ENCODE peak calls at places on chromosomes 7 and 10, in five cellular contexts. C is Peyer's patch, W is progenitor cell of endocrine pancreas, A is neural crest cell, E is HFFc6. H is an unnamed sample.

GRCh38 chr10:59000162-59000825 is 176.1 kb upstream of the PHYHIPL start:
- DNase-seq in C (no peak), W (no peak), A (no peak), E (no peak), H (no peak)

GRCh38 chr10:103766751-103767509 is 88.4 kb downstream of the SH3PXD2A start:
- DNase-seq in C (no peak), W (no peak), A (no peak), E (no peak), H (no peak)

GRCh38 chr7:45188736-45189135 is 31.1 kb downstream of the RAMP3 start:
- DNase-seq in C (peak; percentile 28), W (no peak), A (no peak), E (no peak), H (no peak)

GRCh38 chr7:16978358-16979244 is 96.8 kb upstream of the AGR3 start:
- DNase-seq in C (no peak), W (no peak), A (no peak), E (peak; percentile 80), H (no peak)

GRCh38 chr7:29442146-29442545 is 121.5 kb upstream of the PRR15 start:
- DNase-seq in C (no peak), W (no peak), A (no peak), E (no peak), H (no peak)

GRCh38 chr10:61662794-61663259 is at the start of gene CABCOCO1:
- DNase-seq in C (peak; percentile 61), W (peak; percentile 57), A (peak; percentile 68), E (peak; percentile 33), H (peak; percentile 29)

GRCh38 chr10:124522903-124523260 is 61.3 kb downstream of the LHPP start:
- DNase-seq in C (peak; percentile 65), W (no peak), A (no peak), E (no peak), H (no peak)

GRCh38 chr10:62632071-62632809 is 172.3 kb upstream of the ADO start:
- DNase-seq in C (peak; percentile 87), W (no peak), A (no peak), E (no peak), H (no peak)

GRCh38 chr10:69086131-69086530 is 1.8 kb upstream of the SRGN start:
- DNase-seq in C (no peak), W (no peak), A (no peak), E (no peak), H (no peak)

GRCh38 chr10:102001435-102002068 is 54.4 kb downstream of the ARMH3 start:
- DNase-seq in C (peak; percentile 50), W (no peak), A (no peak), E (no peak), H (no peak)

GRCh38 chr10:132524443-132525285 is 12.9 kb upstream of the INPP5A start:
- DNase-seq in C (peak; percentile 38), W (no peak), A (no peak), E (no peak), H (no peak)

GRCh38 chr7:17320642-17321041 is 22.2 kb downstream of the AHR start:
- DNase-seq in C (no peak), W (no peak), A (no peak), E (no peak), H (no peak)

GRCh38 chr10:124152139-124152780 is 58.9 kb upstream of the CHST15 start:
- DNase-seq in C (peak; percentile 66), W (no peak), A (no peak), E (peak; percentile 68), H (no peak)

GRCh38 chr10:103894454-103894853 is 23.5 kb downstream of the STN1 start:
- DNase-seq in C (no peak), W (no peak), A (no peak), E (no peak), H (no peak)

GRCh38 chr7:151408839-151409554 is 841 bp downstream of the WDR86 start:
- DNase-seq in C (peak; percentile 83), W (no peak), A (peak; percentile 27), E (no peak), H (no peak)

GRCh38 chr7:92717982-92718716 is 118.2 kb downstream of the CDK6 start:
- DNase-seq in C (peak; percentile 65), W (no peak), A (no peak), E (peak; percentile 39), H (no peak)

GRCh38 chr10:79229830-79230562 is 117.3 kb upstream of the PPIF start:
- DNase-seq in C (no peak), W (no peak), A (peak; percentile 61), E (no peak), H (peak; percentile 78)

GRCh38 chr10:69051710-69052487 is 36.0 kb upstream of the SRGN start:
- DNase-seq in C (no peak), W (no peak), A (no peak), E (no peak), H (no peak)

GRCh38 chr10:14556285-14556956 is 218.3 kb downstream of the FAM107B start:
- DNase-seq in C (peak; percentile 82), W (no peak), A (no peak), E (no peak), H (no peak)

GRCh38 chr7:135320277-135320676 is 86.6 kb downstream of the STRA8 start:
- DNase-seq in C (peak; percentile 57), W (no peak), A (no peak), E (peak; percentile 62), H (no peak)

GRCh38 chr7:15011289-15011688 is 108.7 kb upstream of the DGKB start:
- DNase-seq in C (no peak), W (no peak), A (no peak), E (no peak), H (peak; percentile 2)

GRCh38 chr7:107658467-107658866 is 2.2 kb upstream of the SLC26A4 start:
- DNase-seq in C (no peak), W (no peak), A (no peak), E (no peak), H (no peak)

GRCh38 chr7:100127866-100128601 is 1.3 kb downstream of the MBLAC1 start:
- DNase-seq in C (peak; percentile 57), W (no peak), A (peak; percentile 26), E (peak; percentile 14), H (no peak)

H was measured in H1.